ENCODE peak calls at places on chromosomes 7 and 10, in seven cellular contexts. T, D, E, G, H, Z and I are unnamed samples.

GRCh38 chr10:3848768-3849643 is 64.0 kb upstream of the KLF6 start:
- DNase-seq in T (no peak), D (peak; percentile 81), E (peak; percentile 72), G (no peak), H (no peak), Z (no peak), I (peak; percentile 77)

GRCh38 chr7:921581-922333 is 32.7 kb downstream of the ADAP1 start:
- DNase-seq in T (peak; percentile 45), D (no peak), E (no peak), G (no peak), H (no peak), Z (no peak), I (no peak)

GRCh38 chr7:112869111-112869774 is 79.0 kb upstream of the TMEM168 start:
- DNase-seq in T (no peak), D (no peak), E (peak; percentile 37), G (peak; percentile 53), H (peak; percentile 44), Z (no peak), I (peak; percentile 10)

GRCh38 chr7:158394936-158395335 is 192.7 kb downstream of the PTPRN2 start:
- DNase-seq in T (no peak), D (no peak), E (no peak), G (peak; percentile 75), H (peak; percentile 59), Z (peak; percentile 55), I (no peak)

GRCh38 chr10:122497241-122497640 is 35.9 kb downstream of the HTRA1 start:
- DNase-seq in T (no peak), D (no peak), E (no peak), G (no peak), H (no peak), Z (no peak), I (no peak)

GRCh38 chr10:74117738-74118137 is 32.9 kb downstream of the AP3M1 start:
- DNase-seq in T (no peak), D (no peak), E (no peak), G (no peak), H (peak; percentile 44), Z (no peak), I (no peak)

GRCh38 chr7:103532955-103533354 is 86.9 kb upstream of the SLC26A5 start:
- DNase-seq in T (no peak), D (no peak), E (no peak), G (no peak), H (no peak), Z (no peak), I (no peak)

GRCh38 chr10:71902351-71902750 is 51.3 kb upstream of the PSAP start:
- DNase-seq in T (no peak), D (no peak), E (no peak), G (no peak), H (no peak), Z (no peak), I (no peak)

GRCh38 chr10:101238732-101239105 is 9.5 kb upstream of the LBX1 start:
- DNase-seq in T (no peak), D (no peak), E (no peak), G (peak; percentile 81), H (no peak), Z (peak; percentile 64), I (no peak)

GRCh38 chr7:75995052-75995471 is 667 bp upstream of the TMEM120A start:
- DNase-seq in T (no peak), D (no peak), E (no peak), G (peak; percentile 21), H (no peak), Z (no peak), I (no peak)

GRCh38 chr7:11256501-11256900 is 282.8 kb downstream of the PHF14 start:
- DNase-seq in T (no peak), D (no peak), E (no peak), G (no peak), H (no peak), Z (no peak), I (no peak)

GRCh38 chr10:62735464-62736188 is 68.9 kb upstream of the ADO start:
- DNase-seq in T (no peak), D (peak; percentile 78), E (peak; percentile 57), G (no peak), H (no peak), Z (no peak), I (peak; percentile 40)

GRCh38 chr10:133324198-133324792 is 12.4 kb downstream of the CALY start:
- DNase-seq in T (peak; percentile 72), D (peak; percentile 31), E (peak; percentile 65), G (peak; percentile 92), H (no peak), Z (peak; percentile 81), I (peak; percentile 26)

GRCh38 chr10:26550774-26551526 is 112.8 kb downstream of the APBB1IP start:
- DNase-seq in T (no peak), D (no peak), E (no peak), G (peak; percentile 42), H (no peak), Z (no peak), I (peak; percentile 3)

GRCh38 chr7:47591655-47592572 is 10.0 kb upstream of the TNS3 start:
- DNase-seq in T (no peak), D (peak; percentile 87), E (no peak), G (peak; percentile 33), H (no peak), Z (no peak), I (no peak)

GRCh38 chr10:35172574-35172973 is 45.9 kb downstream of the CREM start:
- DNase-seq in T (no peak), D (peak; percentile 51), E (peak; percentile 60), G (no peak), H (no peak), Z (no peak), I (no peak)

GRCh38 chr7:50359995-50360925 is 55.7 kb downstream of the IKZF1 start:
- DNase-seq in T (no peak), D (no peak), E (no peak), G (peak; percentile 15), H (no peak), Z (no peak), I (no peak)

GRCh38 chr7:98387544-98388226 is 13.2 kb downstream of the BAIAP2L1 start:
- DNase-seq in T (no peak), D (no peak), E (no peak), G (no peak), H (no peak), Z (no peak), I (no peak)

GRCh38 chr7:99709838-99710541 is 25.0 kb downstream of the CYP3A7 start:
- DNase-seq in T (no peak), D (no peak), E (no peak), G (no peak), H (no peak), Z (no peak), I (no peak)

GRCh38 chr10:63055705-63056104 is 77.4 kb upstream of the NRBF2 start:
- DNase-seq in T (no peak), D (no peak), E (no peak), G (no peak), H (no peak), Z (no peak), I (no peak)

GRCh38 chr7:140539466-140539865 is 60.2 kb upstream of the MKRN1 start:
- DNase-seq in T (no peak), D (no peak), E (no peak), G (no peak), H (no peak), Z (no peak), I (no peak)

GRCh38 chr10:77636967-77637473 is 588 bp downstream of the KCNMA1 start:
- DNase-seq in T (no peak), D (no peak), E (no peak), G (peak; percentile 47), H (no peak), Z (peak; percentile 24), I (no peak)

GRCh38 chr10:15558136-15558535 is 161.6 kb downstream of the ITGA8 start:
- DNase-seq in T (no peak), D (peak; percentile 21), E (peak; percentile 71), G (no peak), H (no peak), Z (peak; percentile 24), I (peak; percentile 64)

GRCh38 chr7:103150192-103150591 is 1.3 kb upstream of the NAPEPLD start:
- DNase-seq in T (no peak), D (no peak), E (no peak), G (no peak), H (no peak), Z (peak; percentile 64), I (no peak)

GRCh38 chr10:95273393-95274312 is 17.1 kb downstream of the PDLIM1 start:
- DNase-seq in T (peak; percentile 80), D (peak; percentile 81), E (peak; percentile 82), G (no peak), H (no peak), Z (no peak), I (peak; percentile 92)

GRCh38 chr7:4931932-4932331 is 27.1 kb downstream of the MMD2 start:
- DNase-seq in T (no peak), D (no peak), E (no peak), G (peak; percentile 21), H (no peak), Z (peak; percentile 20), I (peak; percentile 2)
- TF ChIP-seq CTCF in T (no peak), D (no peak), E (no peak), G (no peak), H (no peak), Z (no peak), I (no peak)

GRCh38 chr10:58587676-58588075 is 75.0 kb downstream of the BICC1 start:
- DNase-seq in T (no peak), D (no peak), E (no peak), G (no peak), H (no peak), Z (no peak), I (no peak)

GRCh38 chr10:58586282-58586681 is 73.6 kb downstream of the BICC1 start:
- DNase-seq in T (no peak), D (no peak), E (no peak), G (no peak), H (no peak), Z (no peak), I (no peak)

GRCh38 chr10:58590924-58591323 is 78.3 kb downstream of the BICC1 start:
- DNase-seq in T (no peak), D (peak; percentile 48), E (peak; percentile 17), G (no peak), H (no peak), Z (no peak), I (no peak)

GRCh38 chr10:58590152-58590551 is 77.5 kb downstream of the BICC1 start:
- DNase-seq in T (no peak), D (peak; percentile 99), E (peak; percentile 95), G (no peak), H (no peak), Z (no peak), I (peak; percentile 97)

GRCh38 chr10:58588673-58589265 is 76.1 kb downstream of the BICC1 start:
- DNase-seq in T (peak; percentile 49), D (no peak), E (no peak), G (peak; percentile 59), H (no peak), Z (peak; percentile 18), I (no peak)
- TF ChIP-seq CTCF in T (no peak), D (no peak), E (peak; percentile 37), G (peak; percentile 61), H (no peak), Z (peak; percentile 18), I (peak; percentile 23)

DNA sequence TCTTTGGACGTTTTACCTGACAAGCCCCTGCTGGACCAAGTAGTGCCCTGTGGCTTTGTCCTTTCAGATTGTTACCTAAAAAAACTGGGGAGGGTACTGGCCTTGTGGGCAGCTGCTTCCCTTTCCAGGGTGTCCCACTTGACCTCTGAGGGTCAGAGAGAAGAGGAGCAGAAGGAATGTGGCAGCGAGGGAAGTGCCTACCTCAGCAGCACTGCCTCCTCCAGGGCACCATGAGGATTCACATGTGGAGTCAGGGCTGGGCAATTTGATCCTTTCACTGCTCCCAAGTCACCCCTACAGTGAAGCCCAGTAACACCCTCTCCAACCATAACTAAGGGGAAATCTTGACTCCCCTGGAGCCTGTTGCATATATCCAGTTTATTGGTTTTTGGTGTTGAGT is 64.6 kb downstream of the ITGB1 start:
- DNase-seq in T (no peak), D (no peak), E (no peak), G (peak; percentile 52), H (no peak), Z (peak; percentile 24), I (no peak)
- TF ChIP-seq CTCF in T (no peak), D (peak; percentile 7), E (peak; percentile 31), G (peak; percentile 46), H (no peak), Z (no peak), I (peak; percentile 29)

GRCh38 chr10:89853796-89854195 is 152.4 kb downstream of the KIF20B start:
- DNase-seq in T (no peak), D (no peak), E (no peak), G (peak; percentile 55), H (no peak), Z (no peak), I (no peak)
- TF ChIP-seq CTCF in T (no peak), D (no peak), E (peak; percentile 56), G (peak; percentile 67), H (no peak), Z (peak; percentile 46), I (peak; percentile 23)